ENCODE peak calls at places on chromosomes 13 and 19, in eight cellular contexts. O is astrocyte of the spinal cord; Y is NCI-H345; Z is A549; V is NCI-H2029; B is LHCN-M2; T is activated T-cell treated with anti-CD3 and anti-CD28 coated beads, Interleukin-2, amount 50 U/mL, for 72 hours; A is T-cell. R is an unnamed sample.

GRCh38 chr13:48210178-48210577 is 22.8 kb upstream of the ITM2B start:
- DNase-seq in O (peak; percentile 70), Y (no peak), Z (peak; percentile 23), V (no peak), B (peak; percentile 81), T (no peak), A (no peak), R (no peak)

GRCh38 chr13:101150998-101151397 is 265.3 kb downstream of the NALCN start:
- DNase-seq in O (peak; percentile 40), Y (no peak), Z (no peak), V (no peak), B (peak; percentile 76), T (no peak), A (no peak), R (peak; percentile 10)

GRCh38 chr19:7152568-7152967 is 83.1 kb downstream of the ZNF557 start:
- DNase-seq in O (no peak), Y (no peak), Z (peak; percentile 37), V (no peak), B (peak; percentile 11), T (no peak), A (no peak), R (no peak)

GRCh38 chr13:112752711-112753541 is 63.1 kb downstream of the ATP11A start:
- DNase-seq in O (no peak), Y (no peak), Z (peak; percentile 8), V (no peak), B (no peak), T (peak; percentile 38), A (no peak), R (no peak)

GRCh38 chr19:3056454-3057016 is 5.8 kb downstream of the TLE5 start:
- DNase-seq in O (no peak), Y (peak; percentile 66), Z (peak; percentile 68), V (no peak), B (no peak), T (no peak), A (no peak), R (no peak)

GRCh38 chr19:52211203-52211602 is 21.4 kb downstream of the PPP2R1A start:
- DNase-seq in O (no peak), Y (no peak), Z (no peak), V (no peak), B (no peak), T (no peak), A (no peak), R (no peak)

GRCh38 chr19:48935864-48936263 is 2.4 kb downstream of the DHDH start:
- DNase-seq in O (no peak), Y (no peak), Z (no peak), V (no peak), B (no peak), T (no peak), A (no peak), R (no peak)

GRCh38 chr19:50607874-50608785 is 31.6 kb downstream of the SYT3 start:
- DNase-seq in O (peak; percentile 24), Y (no peak), Z (peak; percentile 99), V (no peak), B (peak; percentile 5), T (peak; percentile 95), A (peak; percentile 20), R (peak; percentile 94)

GRCh38 chr19:42563352-42564210 is 31.1 kb downstream of the CEACAM8 start:
- DNase-seq in O (peak; percentile 29), Y (peak; percentile 34), Z (peak; percentile 76), V (no peak), B (peak; percentile 27), T (peak; percentile 11), A (no peak), R (peak; percentile 45)

GRCh38 chr13:30576528-30576927 is 41.2 kb upstream of the USPL1 start:
- DNase-seq in O (peak; percentile 41), Y (peak; percentile 53), Z (no peak), V (no peak), B (peak; percentile 35), T (peak; percentile 62), A (peak; percentile 36), R (no peak)

GRCh38 chr13:114096811-114097503 is 35.5 kb downstream of the RASA3 start:
- DNase-seq in O (no peak), Y (peak; percentile 91), Z (no peak), V (no peak), B (no peak), T (no peak), A (no peak), R (no peak)

GRCh38 chr13:23180711-23181110 is at the start of gene SGCG:
- DNase-seq in O (no peak), Y (no peak), Z (no peak), V (no peak), B (peak; percentile 61), T (no peak), A (no peak), R (no peak)

GRCh38 chr13:42377640-42378382 is 105.9 kb downstream of the AKAP11 start:
- DNase-seq in O (peak; percentile 69), Y (no peak), Z (no peak), V (no peak), B (peak; percentile 83), T (peak; percentile 63), A (no peak), R (no peak)

GRCh38 chr19:38411041-38411712 is 8.3 kb downstream of the FAM98C start:
- DNase-seq in O (no peak), Y (no peak), Z (peak; percentile 52), V (no peak), B (no peak), T (no peak), A (no peak), R (no peak)

GRCh38 chr13:28885191-28885590 is 65.1 kb downstream of the MTUS2 start:
- DNase-seq in O (no peak), Y (no peak), Z (no peak), V (no peak), B (no peak), T (no peak), A (no peak), R (no peak)

GRCh38 chr19:1765182-1765903 is 12.0 kb downstream of the ONECUT3 start:
- DNase-seq in O (no peak), Y (no peak), Z (no peak), V (no peak), B (peak; percentile 35), T (no peak), A (no peak), R (no peak)

GRCh38 chr13:76937416-76937815 is 10.9 kb upstream of the ACOD1 start:
- DNase-seq in O (peak; percentile 96), Y (no peak), Z (peak; percentile 35), V (no peak), B (peak; percentile 89), T (no peak), A (no peak), R (no peak)

GRCh38 chr13:61765940-61766666 is 350.5 kb upstream of the PCDH20 start:
- DNase-seq in O (no peak), Y (no peak), Z (no peak), V (no peak), B (no peak), T (no peak), A (no peak), R (no peak)

GRCh38 chr13:38758278-38758677 is 71.4 kb downstream of the FREM2 start:
- DNase-seq in O (no peak), Y (peak; percentile 8), Z (no peak), V (no peak), B (no peak), T (no peak), A (no peak), R (no peak)

GRCh38 chr19:30228113-30228725 is 144.0 kb upstream of the ZNF536 start:
- DNase-seq in O (no peak), Y (no peak), Z (no peak), V (no peak), B (no peak), T (no peak), A (no peak), R (peak; percentile 58)

GRCh38 chr13:101523732-101524131 is 71.3 kb downstream of the ITGBL1 start:
- DNase-seq in O (peak; percentile 78), Y (no peak), Z (no peak), V (no peak), B (peak; percentile 99), T (no peak), A (no peak), R (peak; percentile 14)

GRCh38 chr19:18494267-18494607 is 27.6 kb downstream of the ELL start:
- DNase-seq in O (no peak), Y (no peak), Z (no peak), V (no peak), B (no peak), T (no peak), A (no peak), R (no peak)

GRCh38 chr19:17441241-17442135 is 7.0 kb downstream of the TMEM221 start:
- DNase-seq in O (peak; percentile 57), Y (no peak), Z (peak; percentile 38), V (no peak), B (peak; percentile 34), T (peak; percentile 32), A (no peak), R (no peak)

GRCh38 chr19:913080-913748 is at the start of gene R3HDM4:
- DNase-seq in O (no peak), Y (peak; percentile 71), Z (peak; percentile 54), V (peak; percentile 52), B (peak; percentile 27), T (peak; percentile 89), A (peak; percentile 84), R (peak; percentile 64)

GRCh38 chr19:1773173-1773572 is 19.9 kb downstream of the ONECUT3 start:
- DNase-seq in O (no peak), Y (no peak), Z (no peak), V (no peak), B (peak; percentile 80), T (no peak), A (no peak), R (no peak)

GRCh38 chr19:5560156-5560555 is 7.6 kb downstream of the TINCR start:
- DNase-seq in O (no peak), Y (no peak), Z (no peak), V (no peak), B (no peak), T (no peak), A (no peak), R (no peak)